ENCODE peak calls at places on chromosomes 12 and 14, in seven cellular contexts. I is tibial nerve; Q is thoracic aorta; L is activated CD4-positive, CD25-positive, alpha-beta regulatory T cell; Z is activated naive CD4-positive, alpha-beta T cell treated with anti-CD3 and anti-CD28 coated beads, Interleukin-2, amount 50 U/mL, for 16 hours; Y is DMS 273 treated with DMSO at 0.1 percent for 48 hours; S is NCI-H774. O is an unnamed sample.

GRCh38 chr12:40198601-40199000 is 26.2 kb upstream of the LRRK2 start:
- DNase-seq in I (no peak), Q (no peak), L (no peak), Z (no peak), Y (no peak), S (no peak), O (peak; percentile 25)

GRCh38 chr14:61608245-61609142 is 86.8 kb upstream of the HIF1A start:
- DNase-seq in I (no peak), Q (no peak), L (no peak), Z (no peak), Y (no peak), S (peak; percentile 75), O (no peak)

GRCh38 chr12:5395443-5396401 is 36.2 kb upstream of the NTF3 start:
- DNase-seq in I (no peak), Q (no peak), L (no peak), Z (no peak), Y (no peak), S (peak; percentile 90), O (no peak)

GRCh38 chr14:92607702-92608429 is 94.3 kb downstream of the RIN3 start:
- DNase-seq in I (no peak), Q (no peak), L (no peak), Z (no peak), Y (no peak), S (no peak), O (peak; percentile 71)

GRCh38 chr12:106044773-106045172 is 94.0 kb downstream of the NUAK1 start:
- DNase-seq in I (no peak), Q (no peak), L (no peak), Z (no peak), Y (no peak), S (no peak), O (no peak)

GRCh38 chr12:57031228-57031670 is 14.9 kb upstream of the TAC3 start:
- DNase-seq in I (no peak), Q (no peak), L (no peak), Z (no peak), Y (peak; percentile 32), S (peak; percentile 30), O (peak; percentile 56)

GRCh38 chr12:104303538-104304151 is at the start of gene EID3:
- DNase-seq in I (peak; percentile 71), Q (peak; percentile 57), L (peak; percentile 82), Z (peak; percentile 90), Y (no peak), S (no peak), O (peak; percentile 59)

GRCh38 chr12:71752887-71753286 is 1.8 kb upstream of the RAB21 start:
- DNase-seq in I (no peak), Q (no peak), L (no peak), Z (no peak), Y (no peak), S (no peak), O (no peak)

GRCh38 chr14:104370256-104370870 is 209.2 kb upstream of the C14orf180 start:
- DNase-seq in I (no peak), Q (no peak), L (no peak), Z (no peak), Y (no peak), S (peak; percentile 8), O (no peak)

GRCh38 chr12:100153131-100153530 is 10.5 kb upstream of the BLTP3B start:
- DNase-seq in I (no peak), Q (no peak), L (no peak), Z (no peak), Y (no peak), S (no peak), O (no peak)

GRCh38 chr12:69388371-69388770 is 28.8 kb downstream of the YEATS4 start:
- DNase-seq in I (no peak), Q (no peak), L (no peak), Z (no peak), Y (peak; percentile 2), S (no peak), O (peak; percentile 53)

GRCh38 chr12:124453419-124454351 is 113.7 kb downstream of the NCOR2 start:
- DNase-seq in I (peak; percentile 66), Q (peak; percentile 87), L (peak; percentile 61), Z (peak; percentile 68), Y (no peak), S (no peak), O (no peak)

GRCh38 chr12:103093499-103094106 is 136.1 kb downstream of the ASCL1 start:
- DNase-seq in I (no peak), Q (no peak), L (no peak), Z (no peak), Y (no peak), S (no peak), O (no peak)

GRCh38 chr12:84842406-84843013 is 70.1 kb downstream of the SLC6A15 start:
- DNase-seq in I (peak; percentile 55), Q (no peak), L (no peak), Z (no peak), Y (peak; percentile 3), S (peak; percentile 48), O (peak; percentile 18)

GRCh38 chr12:3313655-3314305 is 177.2 kb upstream of the PRMT8 start:
- DNase-seq in I (no peak), Q (no peak), L (no peak), Z (no peak), Y (no peak), S (peak; percentile 39), O (no peak)

GRCh38 chr14:101380512-101380911 is 180.8 kb upstream of the DIO3 start:
- DNase-seq in I (no peak), Q (no peak), L (no peak), Z (no peak), Y (no peak), S (no peak), O (no peak)

GRCh38 chr14:54653764-54654469 is 87.0 kb downstream of the SAMD4A start:
- DNase-seq in I (peak; percentile 67), Q (no peak), L (no peak), Z (no peak), Y (no peak), S (no peak), O (peak; percentile 76)

GRCh38 chr12:28343687-28344086 is 153.4 kb downstream of the CCDC91 start:
- DNase-seq in I (no peak), Q (no peak), L (no peak), Z (no peak), Y (no peak), S (no peak), O (no peak)

GRCh38 chr12:47768323-47768811 is 4.7 kb upstream of the SLC48A1 start:
- DNase-seq in I (no peak), Q (no peak), L (no peak), Z (no peak), Y (no peak), S (no peak), O (peak; percentile 100)

GRCh38 chr12:92133795-92134637 is 11.6 kb downstream of the BTG1 start:
- DNase-seq in I (no peak), Q (no peak), L (no peak), Z (no peak), Y (no peak), S (no peak), O (no peak)

GRCh38 chr12:58939399-58940100 is 19.2 kb upstream of the LRIG3 start:
- DNase-seq in I (no peak), Q (no peak), L (no peak), Z (no peak), Y (no peak), S (no peak), O (no peak)

GRCh38 chr12:68759852-68760251 is 13.9 kb downstream of the SLC35E3 start:
- DNase-seq in I (no peak), Q (no peak), L (no peak), Z (no peak), Y (no peak), S (no peak), O (no peak)

O was measured in NCI-H226.